ENCODE peak calls at places on chromosomes 7 and 10, in four cellular contexts. V, D, O and T are unnamed samples.

GRCh38 chr10:57657164-57657765 is 610.4 kb downstream of the IPMK start:
- DNase-seq in O (peak), V (peak), D (no peak), T (no peak)

GRCh38 chr10:68516766-68517165 is 10.6 kb downstream of the SLC25A16 start:
- DNase-seq in V (no peak), O (no peak), D (no peak), T (no peak)

GRCh38 chr10:48885376-48885775 is 54.3 kb downstream of the LRRC18 start:
- DNase-seq in V (no peak), D (no peak), O (no peak), T (no peak)

GRCh38 chr10:43667317-43667731 is 18.6 kb upstream of the ZNF32 start:
- DNase-seq in O (no peak), D (no peak), V (no peak), T (no peak)

GRCh38 chr10:17479822-17480221 is 25.4 kb upstream of the ST8SIA6 start:
- DNase-seq in D (no peak), V (no peak), O (no peak), T (no peak)

GRCh38 chr7:90530263-90530662 is 60.8 kb downstream of the PTTG1IP2 start:
- DNase-seq in O (no peak), D (no peak), V (no peak), T (no peak)

GRCh38 chr10:15780353-15781135 is 60.8 kb upstream of the ITGA8 start:
- DNase-seq in O (no peak), V (no peak), D (no peak), T (no peak)

GRCh38 chr10:76195990-76196389 is 764.6 kb downstream of the LRMDA start:
- DNase-seq in O (no peak), D (no peak), V (no peak), T (no peak)

GRCh38 chr7:109213081-109213480 is 643.4 kb downstream of the DNAJB9 start:
- DNase-seq in D (no peak), O (no peak), V (no peak), T (no peak)

GRCh38 chr7:108581655-108582491 is 12.2 kb downstream of the DNAJB9 start:
- DNase-seq in D (no peak), O (no peak), V (no peak), T (no peak)

GRCh38 chr10:13346280-13346819 is 1.7 kb downstream of the SEPHS1 start:
- DNase-seq in D (no peak), O (no peak), V (no peak), T (no peak)

GRCh38 chr10:133438711-133439273 is 14.4 kb upstream of the SPRN start:
- DNase-seq in D (no peak), O (peak), V (no peak), T (no peak)